ENCODE peak calls at places on chromosomes 3 and 15, in seven cellular contexts. R is left lung, U is aorta, F is heart left ventricle, D is DND-41, C is PC-9, G is body of pancreas. S is an unnamed sample. For H3K4me1, the result is how much of the 10 kb centered on the place peaks cover.

GRCh38 chr3:11721114-11721440 is 77.4 kb upstream of the VGLL4 start:
- DNase-seq in C (no peak), F (no peak), R (no peak), G (no peak), U (no peak), D (no peak), S (no peak)

GRCh38 chr3:106130384-106131084 is 261.7 kb upstream of the CBLB start:
- DNase-seq in F (no peak), R (no peak), G (no peak), D (no peak), C (no peak), U (no peak), S (no peak)

GRCh38 chr3:46405301-46406079 is 1.4 kb downstream of the CCR5AS start:
- DNase-seq in R (no peak), C (no peak), U (no peak), G (peak), D (no peak), F (no peak), S (no peak)

GRCh38 chr3:140942221-140943104 is 827 bp downstream of the SLC25A36 start:
- DNase-seq in G (peak), F (peak), R (peak), U (peak), C (peak), D (peak), S (peak)

GRCh38 chr15:98650871-98651481 is 2.6 kb downstream of the IGF1R start:
- DNase-seq in U (no peak), F (no peak), R (no peak), C (no peak), D (no peak), G (peak), S (peak)

GRCh38 chr3:116037954-116038911 is 407.1 kb downstream of the LSAMP start:
- DNase-seq in D (no peak), U (no peak), F (no peak), R (no peak), C (no peak), G (no peak), S (no peak)

GRCh38 chr3:157442729-157443128 is 6.1 kb downstream of the PTX3 start:
- DNase-seq in F (no peak), D (no peak), G (no peak), C (no peak), R (no peak), U (no peak), S (no peak)

GRCh38 chr3:185936814-185937688 is 763 bp downstream of the TRA2B start:
- DNase-seq in R (peak), G (peak), D (peak), C (peak), U (peak), F (peak), S (peak)

GRCh38 chr15:49927462-49927861 is 191.6 kb downstream of the ATP8B4 start:
- DNase-seq in D (no peak), C (no peak), G (no peak), R (no peak), F (no peak), U (no peak), S (no peak)

GRCh38 chr15:80498652-80499051 is 94.5 kb downstream of the ARNT2 start:
- DNase-seq in F (no peak), D (no peak), U (no peak), G (no peak), R (no peak), C (no peak), S (no peak)

GRCh38 chr3:65669163-65669875 is 369.4 kb downstream of the MAGI1 start:
- DNase-seq in U (no peak), D (no peak), C (no peak), G (peak), R (no peak), F (no peak), S (no peak)

GRCh38 chr15:49137861-49138260 is 17.5 kb downstream of the COPS2 start:
- DNase-seq in D (no peak), G (no peak), C (no peak), F (no peak), R (no peak), U (no peak), S (no peak)

GRCh38 chr3:104810896-104811295 is 555.8 kb upstream of the ALCAM start:
- DNase-seq in D (no peak), G (peak), C (no peak), F (no peak), U (no peak), R (no peak), S (no peak)

GRCh38 chr15:38620851-38621594 is 56.4 kb upstream of the RASGRP1 start:
- DNase-seq in C (no peak), U (no peak), G (no peak), D (no peak), F (no peak), R (no peak), S (no peak)

GRCh38 chr3:167493240-167493639 is 19.4 kb upstream of the SERPINI2 start:
- DNase-seq in C (no peak), D (no peak), U (no peak), R (no peak), F (no peak), G (peak), S (no peak)

GRCh38 chr3:185270956-185271332 is 17.1 kb upstream of the EHHADH start:
- DNase-seq in G (no peak), F (no peak), D (no peak), C (no peak), R (no peak), U (no peak), S (no peak)

GRCh38 chr15:76061700-76062099 is 1.9 kb downstream of the TMEM266 start:
- DNase-seq in C (no peak), R (no peak), U (no peak), F (no peak), D (no peak), G (no peak), S (no peak)

GRCh38 chr3:138774529-138775253 is 60.0 kb downstream of the PIK3CB start:
- DNase-seq in C (peak), F (peak), R (no peak), U (no peak), D (no peak), G (peak), S (no peak)

GRCh38 chr3:53045107-53045783 is 628 bp downstream of the SFMBT1 start:
- DNase-seq in R (peak), D (peak), U (peak), G (peak), C (no peak), F (peak), S (peak)

GRCh38 chr15:77807115-77807514 is 174.4 kb upstream of the LINGO1 start:
- DNase-seq in U (no peak), G (no peak), F (no peak), R (no peak), D (no peak), C (no peak), S (no peak)

GRCh38 chr3:32975891-32976290 is 24.4 kb downstream of the CCR4 start:
- DNase-seq in R (no peak), C (no peak), U (no peak), F (no peak), D (no peak), G (no peak), S (no peak)

GRCh38 chr3:110178965-110179364 is 841.6 kb upstream of the DPPA4 start:
- DNase-seq in D (no peak), R (no peak), U (no peak), F (no peak), G (no peak), C (no peak), S (no peak)

DNA sequence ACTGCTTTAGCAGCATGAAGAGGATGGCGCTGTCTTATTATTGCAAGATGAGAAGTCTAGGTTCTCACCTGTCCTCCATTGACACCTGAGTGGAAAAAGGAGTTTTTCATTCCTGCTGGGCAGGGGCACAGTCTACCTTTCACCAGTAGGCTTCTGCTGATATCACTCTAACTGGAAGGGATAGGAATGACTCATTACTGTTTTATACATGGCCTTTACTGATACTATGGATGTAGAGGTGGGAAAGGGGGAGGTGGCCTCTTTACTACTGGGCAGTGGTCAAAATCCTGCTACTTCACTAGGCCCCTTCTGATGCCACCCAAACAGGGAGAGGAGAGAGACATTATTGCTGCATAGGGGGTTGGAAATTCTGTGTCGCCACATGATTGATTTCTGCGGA is 97.8 kb downstream of the BBX start:
- DNase-seq in G (no peak), F (no peak), R (no peak), C (no peak), U (no peak), D (no peak), S (no peak)
- H3K27ac ChIP-seq in G (no peak), F (no peak), R (no peak), C (no peak), U (no peak), D (no peak), S (no peak)

GRCh38 chr3:112043621-112044201 is 9.2 kb downstream of the TMPRSS7 start:
- DNase-seq in R (no peak), G (peak), D (peak), U (no peak), C (peak), F (peak), S (peak)
- H3K4me3 ChIP-seq in R (no peak), G (no peak), D (peak), U (peak), C (peak), F (no peak), S (no peak)

GRCh38 chr15:31360843-31361763 is 34.5 kb downstream of the KLF13 start:
- DNase-seq in U (no peak), C (no peak), R (peak), D (peak), G (peak), F (no peak), S (peak)
- H3K4me1 ChIP-seq in U (under half), C (under half), R (half or more), D (half or more), G (half or more), F (half or more), S (half or more)

GRCh38 chr3:57164606-57165573 is at the start of gene IL17RD:
- DNase-seq in G (peak), U (peak), C (peak), D (no peak), F (peak), R (peak), S (peak)
- H3K27ac ChIP-seq in G (no peak), U (no peak), C (no peak), D (no peak), F (peak), R (no peak), S (no peak)

DNA sequence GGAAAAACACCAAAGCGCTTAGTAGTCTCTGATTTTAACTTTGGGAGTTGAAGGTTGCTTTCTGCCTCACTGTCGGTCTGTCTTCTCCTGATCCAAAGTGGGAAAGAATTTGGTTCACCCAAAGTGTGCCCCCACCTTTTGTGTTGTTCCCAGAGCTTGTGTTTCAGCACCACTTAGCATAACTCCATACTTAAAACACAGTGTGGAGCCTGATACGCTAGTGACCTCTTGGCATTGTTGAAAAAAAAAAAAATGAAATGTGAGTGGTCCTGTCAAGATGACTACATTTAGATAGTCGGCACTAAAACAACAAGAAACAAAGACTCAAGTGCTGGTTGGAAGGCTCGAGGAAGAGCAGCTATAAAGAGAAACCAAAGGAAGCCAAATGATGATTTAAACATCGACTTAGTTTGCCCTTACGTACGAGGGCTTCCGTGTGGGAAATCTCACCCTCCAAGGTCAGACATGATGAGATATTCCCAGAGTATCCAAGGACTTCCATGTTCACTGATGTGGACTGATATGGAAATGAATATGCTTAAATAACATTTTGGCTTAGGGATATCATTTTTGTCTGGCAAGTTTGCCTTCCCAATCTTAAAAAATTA is 178.8 kb downstream of the MEIS2 start:
- DNase-seq in F (no peak), R (no peak), U (no peak), G (no peak), D (no peak), C (no peak), S (no peak)
- H3K4me3 ChIP-seq in F (peak), R (no peak), U (no peak), G (no peak), D (no peak), C (no peak), S (no peak)

S was measured in naive thymus-derived CD4-positive, alpha-beta T cell.